ENCODE peak calls at places on chromosomes 6 and 20, in five cellular contexts. One of them, this sample, is unnamed.

GRCh38 chr20:61639200-61639599 is 387.1 kb downstream of the CDH4 start:
- DNase-seq in cardiac muscle cell: no peak
- DNase-seq in fibroblast of mammary gland: peak; percentile 39
- DNase-seq in choroid plexus epithelial cell: peak; percentile 23
- DNase-seq in GM13976: no peak
- DNase-seq in this sample: no peak

GRCh38 chr20:47725248-47725973 is 59.9 kb downstream of the SULF2 start:
- DNase-seq in choroid plexus epithelial cell: peak; percentile 91
- DNase-seq in cardiac muscle cell: peak; percentile 86
- DNase-seq in fibroblast of mammary gland: peak; percentile 84
- DNase-seq in GM13976: peak; percentile 89
- DNase-seq in this sample: peak; percentile 72

GRCh38 chr6:133682506-133683290 is 206.2 kb upstream of the TCF21 start:
- DNase-seq in fibroblast of mammary gland: no peak
- DNase-seq in GM13976: no peak
- DNase-seq in choroid plexus epithelial cell: no peak
- DNase-seq in cardiac muscle cell: no peak
- DNase-seq in this sample: no peak

GRCh38 chr6:26064619-26065257 is 22.5 kb upstream of the HFE start:
- DNase-seq in choroid plexus epithelial cell: peak; percentile 80
- DNase-seq in cardiac muscle cell: peak; percentile 54
- DNase-seq in fibroblast of mammary gland: peak; percentile 63
- DNase-seq in GM13976: peak; percentile 37
- DNase-seq in this sample: no peak

GRCh38 chr6:41442800-41443501 is 103.2 kb upstream of the FOXP4 start:
- DNase-seq in GM13976: peak; percentile 34
- DNase-seq in cardiac muscle cell: peak; percentile 92
- DNase-seq in choroid plexus epithelial cell: peak; percentile 75
- DNase-seq in fibroblast of mammary gland: peak; percentile 61
- DNase-seq in this sample: peak; percentile 76

GRCh38 chr6:127972815-127973214 is 72.0 kb upstream of the THEMIS start:
- DNase-seq in choroid plexus epithelial cell: no peak
- DNase-seq in fibroblast of mammary gland: no peak
- DNase-seq in cardiac muscle cell: no peak
- DNase-seq in GM13976: no peak
- DNase-seq in this sample: no peak

GRCh38 chr6:37565267-37566208 is 65.8 kb upstream of the CCDC167 start:
- DNase-seq in fibroblast of mammary gland: no peak
- DNase-seq in cardiac muscle cell: peak; percentile 85
- DNase-seq in choroid plexus epithelial cell: no peak
- DNase-seq in GM13976: no peak
- DNase-seq in this sample: peak; percentile 45

GRCh38 chr6:3330199-3330598 is 71.5 kb downstream of the PSMG4 start:
- DNase-seq in choroid plexus epithelial cell: no peak
- DNase-seq in GM13976: no peak
- DNase-seq in fibroblast of mammary gland: no peak
- DNase-seq in cardiac muscle cell: no peak
- DNase-seq in this sample: no peak

GRCh38 chr6:15431762-15432495 is 186.1 kb downstream of the JARID2 start:
- DNase-seq in choroid plexus epithelial cell: peak; percentile 51
- DNase-seq in GM13976: no peak
- DNase-seq in cardiac muscle cell: peak; percentile 67
- DNase-seq in fibroblast of mammary gland: peak; percentile 35
- DNase-seq in this sample: no peak

GRCh38 chr20:32648761-32649615 is 24.8 kb downstream of the C20orf203 start:
- DNase-seq in choroid plexus epithelial cell: peak; percentile 72
- DNase-seq in cardiac muscle cell: no peak
- DNase-seq in GM13976: no peak
- DNase-seq in fibroblast of mammary gland: peak; percentile 23
- DNase-seq in this sample: no peak

GRCh38 chr6:85287654-85288053 is 162.2 kb upstream of the NT5E start:
- DNase-seq in GM13976: no peak
- DNase-seq in fibroblast of mammary gland: no peak
- DNase-seq in cardiac muscle cell: no peak
- DNase-seq in choroid plexus epithelial cell: no peak
- DNase-seq in this sample: no peak

GRCh38 chr6:157709514-157709913 is 113.5 kb upstream of the SNX9 start:
- DNase-seq in GM13976: no peak
- DNase-seq in fibroblast of mammary gland: no peak
- DNase-seq in choroid plexus epithelial cell: no peak
- DNase-seq in cardiac muscle cell: no peak
- DNase-seq in this sample: no peak

GRCh38 chr6:44655368-44656342 is 268.1 kb downstream of the CDC5L start:
- DNase-seq in choroid plexus epithelial cell: peak; percentile 75
- DNase-seq in cardiac muscle cell: peak; percentile 74
- DNase-seq in GM13976: peak; percentile 82
- DNase-seq in fibroblast of mammary gland: peak; percentile 77
- DNase-seq in this sample: peak; percentile 77

GRCh38 chr6:142885182-142885867 is 59.7 kb downstream of the HIVEP2 start:
- DNase-seq in choroid plexus epithelial cell: peak; percentile 97
- DNase-seq in GM13976: peak; percentile 32
- DNase-seq in cardiac muscle cell: peak; percentile 92
- DNase-seq in fibroblast of mammary gland: peak; percentile 99
- DNase-seq in this sample: no peak

GRCh38 chr6:158737710-158738615 is 81.2 kb downstream of the EZR start:
- DNase-seq in cardiac muscle cell: no peak
- DNase-seq in fibroblast of mammary gland: peak; percentile 80
- DNase-seq in choroid plexus epithelial cell: peak; percentile 22
- DNase-seq in GM13976: no peak
- DNase-seq in this sample: no peak

GRCh38 chr20:20212675-20213096 is 155.2 kb upstream of the INSM1 start:
- DNase-seq in cardiac muscle cell: no peak
- DNase-seq in GM13976: no peak
- DNase-seq in fibroblast of mammary gland: no peak
- DNase-seq in choroid plexus epithelial cell: no peak
- DNase-seq in this sample: no peak

GRCh38 chr20:59016795-59017492 is 2.3 kb upstream of the TUBB1 start:
- DNase-seq in fibroblast of mammary gland: no peak
- DNase-seq in choroid plexus epithelial cell: no peak
- DNase-seq in GM13976: no peak
- DNase-seq in cardiac muscle cell: no peak
- DNase-seq in this sample: no peak

GRCh38 chr20:52190437-52191131 is 995 bp downstream of the ZFP64 start:
- DNase-seq in fibroblast of mammary gland: peak; percentile 30
- DNase-seq in cardiac muscle cell: peak; percentile 62
- DNase-seq in choroid plexus epithelial cell: peak; percentile 40
- DNase-seq in GM13976: peak; percentile 71
- DNase-seq in this sample: no peak

GRCh38 chr6:156618600-156619205 is 158.5 kb upstream of the ARID1B start:
- DNase-seq in cardiac muscle cell: peak; percentile 63
- DNase-seq in fibroblast of mammary gland: no peak
- DNase-seq in GM13976: no peak
- DNase-seq in choroid plexus epithelial cell: peak; percentile 12
- DNase-seq in this sample: no peak

GRCh38 chr6:117783280-117783679 is 108.0 kb downstream of the NUS1 start:
- DNase-seq in fibroblast of mammary gland: no peak
- DNase-seq in choroid plexus epithelial cell: no peak
- DNase-seq in GM13976: no peak
- DNase-seq in cardiac muscle cell: no peak
- DNase-seq in this sample: no peak

GRCh38 chr20:6767536-6768227 is at the start of gene BMP2:
- DNase-seq in choroid plexus epithelial cell: peak; percentile 66
- DNase-seq in GM13976: peak; percentile 70
- DNase-seq in fibroblast of mammary gland: peak; percentile 31
- DNase-seq in cardiac muscle cell: peak; percentile 91
- DNase-seq in this sample: peak; percentile 47

GRCh38 chr6:32432050-32432450 is 7.6 kb upstream of the HLA-DRA start:
- DNase-seq in fibroblast of mammary gland: peak; percentile 53
- DNase-seq in GM13976: no peak
- DNase-seq in choroid plexus epithelial cell: peak; percentile 64
- DNase-seq in cardiac muscle cell: peak; percentile 20
- DNase-seq in this sample: no peak

GRCh38 chr6:81630719-81631118 is 121.8 kb downstream of the TENT5A start:
- DNase-seq in choroid plexus epithelial cell: no peak
- DNase-seq in fibroblast of mammary gland: no peak
- DNase-seq in cardiac muscle cell: no peak
- DNase-seq in GM13976: no peak
- DNase-seq in this sample: no peak

GRCh38 chr6:80126657-80127350 is 20.3 kb downstream of the BCKDHB start:
- DNase-seq in cardiac muscle cell: no peak
- DNase-seq in choroid plexus epithelial cell: no peak
- DNase-seq in fibroblast of mammary gland: no peak
- DNase-seq in GM13976: no peak
- DNase-seq in this sample: no peak

GRCh38 chr6:158660331-158660730 is 10.5 kb downstream of the SYTL3 start:
- DNase-seq in GM13976: peak; percentile 64
- DNase-seq in choroid plexus epithelial cell: peak; percentile 51
- DNase-seq in fibroblast of mammary gland: peak; percentile 32
- DNase-seq in cardiac muscle cell: no peak
- DNase-seq in this sample: no peak

GRCh38 chr6:26221186-26221585 is 134.0 kb downstream of the HFE start:
- DNase-seq in choroid plexus epithelial cell: no peak
- DNase-seq in fibroblast of mammary gland: no peak
- DNase-seq in GM13976: no peak
- DNase-seq in cardiac muscle cell: no peak
- DNase-seq in this sample: no peak

GRCh38 chr6:95785785-95786184 is 208.4 kb downstream of the MANEA start:
- DNase-seq in choroid plexus epithelial cell: no peak
- DNase-seq in fibroblast of mammary gland: no peak
- DNase-seq in cardiac muscle cell: no peak
- DNase-seq in GM13976: no peak
- DNase-seq in this sample: no peak

GRCh38 chr6:118377711-118378414 is 170.2 kb upstream of the PLN start:
- DNase-seq in fibroblast of mammary gland: no peak
- DNase-seq in cardiac muscle cell: no peak
- DNase-seq in GM13976: no peak
- DNase-seq in choroid plexus epithelial cell: no peak
- DNase-seq in this sample: no peak

GRCh38 chr20:11716945-11717248 is 200.8 kb upstream of the BTBD3 start:
- DNase-seq in GM13976: no peak
- DNase-seq in cardiac muscle cell: no peak
- DNase-seq in choroid plexus epithelial cell: no peak
- DNase-seq in fibroblast of mammary gland: no peak
- DNase-seq in this sample: no peak

GRCh38 chr20:11719153-11719552 is 198.5 kb upstream of the BTBD3 start:
- DNase-seq in GM13976: no peak
- DNase-seq in cardiac muscle cell: no peak
- DNase-seq in fibroblast of mammary gland: no peak
- DNase-seq in choroid plexus epithelial cell: no peak
- DNase-seq in this sample: no peak

GRCh38 chr20:11717562-11717961 is 200.1 kb upstream of the BTBD3 start:
- DNase-seq in GM13976: no peak
- DNase-seq in fibroblast of mammary gland: no peak
- DNase-seq in cardiac muscle cell: no peak
- DNase-seq in choroid plexus epithelial cell: no peak
- DNase-seq in this sample: no peak

GRCh38 chr20:11718474-11719094 is 199.1 kb upstream of the BTBD3 start:
- DNase-seq in choroid plexus epithelial cell: no peak
- DNase-seq in fibroblast of mammary gland: no peak
- DNase-seq in GM13976: no peak
- DNase-seq in cardiac muscle cell: no peak
- DNase-seq in this sample: no peak

DNA sequence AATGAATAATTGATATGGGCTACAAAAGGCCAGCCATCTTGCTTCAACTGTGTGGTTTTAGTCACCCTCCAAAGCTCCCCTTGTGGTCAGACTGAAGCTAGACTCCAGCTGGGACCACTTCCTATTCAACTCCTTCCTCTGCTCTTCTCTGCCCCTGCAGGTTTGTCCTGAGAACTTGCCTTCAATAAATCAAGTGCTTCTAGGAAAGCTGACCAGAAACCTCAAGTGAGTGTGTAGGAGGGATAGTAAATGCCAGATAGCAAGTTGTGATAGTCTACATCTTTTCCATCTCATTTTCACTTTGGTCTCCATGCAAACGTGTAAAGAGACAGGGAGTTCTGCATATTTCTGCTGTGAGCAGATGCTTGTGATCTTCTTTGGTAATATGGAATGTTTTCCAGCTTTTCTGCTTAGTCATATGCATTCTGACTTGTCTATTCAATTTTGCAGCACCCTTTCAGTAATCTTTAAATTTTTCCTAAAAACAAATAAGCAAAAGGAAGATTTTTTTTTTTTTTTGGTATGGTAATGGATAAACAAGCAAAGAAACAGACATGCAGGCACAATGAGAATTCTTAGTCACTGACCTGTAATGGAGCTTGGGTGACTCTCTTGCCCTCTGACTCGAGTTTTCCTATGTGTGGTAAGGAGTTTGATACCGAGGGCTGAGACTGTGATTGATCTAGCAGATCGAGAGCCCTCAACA is 201.3 kb upstream of the BTBD3 start:
- DNase-seq in cardiac muscle cell: peak; percentile 28
- DNase-seq in choroid plexus epithelial cell: peak; percentile 97
- DNase-seq in GM13976: no peak
- DNase-seq in fibroblast of mammary gland: peak; percentile 62
- DNase-seq in this sample: no peak
- TF ChIP-seq CTCF in cardiac muscle cell: peak; percentile 43
- TF ChIP-seq CTCF in choroid plexus epithelial cell: peak; percentile 91
- TF ChIP-seq CTCF in GM13976: no peak
- TF ChIP-seq CTCF in fibroblast of mammary gland: peak; percentile 35
- TF ChIP-seq CTCF in this sample: peak; percentile 60

DNA sequence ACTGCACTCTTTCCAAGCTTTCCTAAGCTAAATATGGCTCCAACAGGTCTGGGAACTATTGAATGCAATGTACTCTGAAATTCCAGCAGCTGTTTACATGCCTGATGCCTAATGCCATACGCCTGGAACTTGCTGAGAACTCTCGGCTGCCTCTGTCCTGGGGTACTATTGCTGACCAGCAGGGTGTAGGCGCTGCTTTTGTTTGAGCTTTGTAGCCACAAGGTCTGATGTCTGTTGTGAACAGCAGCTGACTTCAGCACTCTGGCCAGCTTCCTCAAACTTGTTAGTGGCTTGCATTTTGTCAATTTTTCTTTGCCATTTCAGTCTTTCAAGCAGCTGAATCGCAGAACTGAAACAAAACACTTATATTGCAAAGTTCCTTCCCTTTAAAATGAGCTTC is 26.7 kb downstream of the SAYSD1 start:
- DNase-seq in choroid plexus epithelial cell: peak; percentile 70
- DNase-seq in GM13976: peak; percentile 17
- DNase-seq in fibroblast of mammary gland: peak; percentile 43
- DNase-seq in cardiac muscle cell: peak; percentile 94
- DNase-seq in this sample: peak; percentile 53
- TF ChIP-seq CTCF in choroid plexus epithelial cell: peak; percentile 60
- TF ChIP-seq CTCF in GM13976: no peak
- TF ChIP-seq CTCF in fibroblast of mammary gland: peak; percentile 36
- TF ChIP-seq CTCF in cardiac muscle cell: peak; percentile 62
- TF ChIP-seq CTCF in this sample: peak; percentile 65

GRCh38 chr6:129104131-129104530 is 221.2 kb downstream of the LAMA2 start:
- DNase-seq in fibroblast of mammary gland: peak; percentile 78
- DNase-seq in choroid plexus epithelial cell: peak; percentile 73
- DNase-seq in GM13976: no peak
- DNase-seq in cardiac muscle cell: no peak
- DNase-seq in this sample: no peak
- TF ChIP-seq CTCF in fibroblast of mammary gland: no peak
- TF ChIP-seq CTCF in choroid plexus epithelial cell: no peak
- TF ChIP-seq CTCF in GM13976: no peak
- TF ChIP-seq CTCF in cardiac muscle cell: no peak
- TF ChIP-seq CTCF in this sample: no peak

GRCh38 chr6:91428953-91429560 is 842.2 kb upstream of the MAP3K7 start:
- DNase-seq in fibroblast of mammary gland: no peak
- DNase-seq in cardiac muscle cell: no peak
- DNase-seq in choroid plexus epithelial cell: no peak
- DNase-seq in GM13976: no peak
- DNase-seq in this sample: no peak
- TF ChIP-seq CTCF in fibroblast of mammary gland: no peak
- TF ChIP-seq CTCF in cardiac muscle cell: no peak
- TF ChIP-seq CTCF in choroid plexus epithelial cell: no peak
- TF ChIP-seq CTCF in GM13976: no peak
- TF ChIP-seq CTCF in this sample: peak; percentile 35

This sample was measured in progenitor cell of endocrine pancreas.